ENCODE peak calls at places on chromosome 20, in seven cellular contexts. E, C, F, Z, A, I and H are unnamed samples.
A peak's percentile ranks its signal among the peaks of the same experiment; 100 is the strongest.

GRCh38 chr20:62485062-62485700 is 9.4 kb upstream of the GATA5 start:
- DNase-seq in Z (no peak), F (no peak), A (no peak), C (no peak), E (peak; percentile 38), I (peak; percentile 14), H (no peak)

GRCh38 chr20:22586645-22587310 is 2.4 kb upstream of the FOXA2 start:
- DNase-seq in I (no peak), E (peak; percentile 83), F (no peak), C (peak; percentile 78), A (no peak), Z (no peak), H (no peak)

GRCh38 chr20:32685541-32686529 is 12.1 kb upstream of the C20orf203 start:
- DNase-seq in C (no peak), E (no peak), I (peak; percentile 93), A (peak; percentile 81), F (no peak), Z (peak; percentile 99), H (peak; percentile 86)

GRCh38 chr20:35826361-35826760 is 54.5 kb downstream of the PHF20 start:
- DNase-seq in I (no peak), A (no peak), F (no peak), C (no peak), Z (no peak), E (no peak), H (no peak)

GRCh38 chr20:5529331-5530142 is 212.8 kb upstream of the PROKR2 start:
- DNase-seq in Z (peak; percentile 68), I (peak; percentile 56), C (peak; percentile 91), A (peak; percentile 16), E (peak; percentile 89), F (peak; percentile 6), H (peak; percentile 51)

GRCh38 chr20:39516964-39517363 is 554.8 kb downstream of the DHX35 start:
- DNase-seq in C (no peak), E (no peak), F (no peak), Z (no peak), I (no peak), A (no peak), H (no peak)

GRCh38 chr20:33124994-33125393 is 43.0 kb upstream of the BPIFA2 start:
- DNase-seq in A (no peak), F (no peak), C (no peak), Z (no peak), I (no peak), E (no peak), H (no peak)

GRCh38 chr20:23282546-23282945 is 68.0 kb upstream of the NXT1 start:
- DNase-seq in C (no peak), F (no peak), I (no peak), Z (no peak), A (no peak), E (no peak), H (no peak)

GRCh38 chr20:40766790-40767529 is 77.9 kb upstream of the MAFB start:
- DNase-seq in I (no peak), F (no peak), C (no peak), E (no peak), A (no peak), Z (no peak), H (no peak)

GRCh38 chr20:21125072-21125848 is 622 bp upstream of the KIZ start:
- DNase-seq in Z (peak; percentile 48), F (no peak), E (peak; percentile 14), C (peak; percentile 57), A (no peak), I (peak; percentile 41), H (peak; percentile 50)

GRCh38 chr20:46128310-46129151 is 10.4 kb downstream of the CD40 start:
- DNase-seq in Z (no peak), F (no peak), I (no peak), A (no peak), C (no peak), E (peak; percentile 71), H (no peak)

GRCh38 chr20:19260412-19261090 is 48.1 kb downstream of the SLC24A3 start:
- DNase-seq in E (no peak), Z (peak; percentile 50), C (no peak), A (no peak), F (no peak), I (no peak), H (peak; percentile 32)

GRCh38 chr20:59985864-59986263 is 27.6 kb downstream of the CDH26 start:
- DNase-seq in F (no peak), I (no peak), C (no peak), A (no peak), Z (no peak), E (no peak), H (no peak)

GRCh38 chr20:23152308-23152892 is 66.3 kb upstream of the CD93 start:
- DNase-seq in A (no peak), E (no peak), I (peak; percentile 88), F (no peak), Z (peak; percentile 96), C (no peak), H (peak; percentile 70)

GRCh38 chr20:9206486-9206885 is 137.6 kb downstream of the PLCB4 start:
- DNase-seq in E (no peak), F (no peak), I (no peak), Z (no peak), C (no peak), A (no peak), H (no peak)

GRCh38 chr20:59081036-59081435 is 38.5 kb upstream of the PRELID3B start:
- DNase-seq in E (no peak), C (no peak), A (no peak), I (no peak), Z (no peak), F (no peak), H (no peak)

GRCh38 chr20:49690899-49691620 is 22.6 kb downstream of the B4GALT5 start:
- DNase-seq in A (no peak), Z (peak; percentile 67), I (peak; percentile 69), E (no peak), C (no peak), F (no peak), H (no peak)

GRCh38 chr20:50646483-50646996 is 44.8 kb downstream of the RIPOR3 start:
- DNase-seq in E (no peak), C (no peak), I (peak; percentile 86), Z (peak; percentile 92), A (peak; percentile 78), F (no peak), H (no peak)

GRCh38 chr20:21703740-21704407 is 1.6 kb upstream of the PAX1 start:
- DNase-seq in A (no peak), F (no peak), C (no peak), I (no peak), E (no peak), Z (no peak), H (no peak)

GRCh38 chr20:47532002-47532401 is 30.3 kb downstream of the NCOA3 start:
- DNase-seq in A (no peak), I (no peak), E (no peak), Z (no peak), F (no peak), C (no peak), H (no peak)
- TF ChIP-seq CTCF in A (no peak), I (no peak), E (no peak), Z (no peak), F (no peak), C (no peak), H (no peak)

GRCh38 chr20:57759724-57760123 is 49.9 kb upstream of the PMEPA1 start:
- DNase-seq in E (no peak), I (no peak), F (no peak), C (no peak), Z (no peak), A (no peak), H (no peak)
- TF ChIP-seq CTCF in E (no peak), I (no peak), F (no peak), C (no peak), Z (no peak), A (no peak), H (no peak)

GRCh38 chr20:10316582-10316981 is 98.0 kb downstream of the SNAP25 start:
- DNase-seq in F (no peak), E (no peak), A (no peak), Z (no peak), C (no peak), I (no peak), H (no peak)
- TF ChIP-seq CTCF in F (no peak), E (no peak), A (peak; percentile 6), Z (peak; percentile 19), C (peak; percentile 7), I (no peak), H (peak; percentile 69)

GRCh38 chr20:2691127-2691526 is 1.5 kb upstream of the EBF4 start:
- DNase-seq in E (no peak), C (no peak), A (no peak), I (no peak), Z (no peak), F (no peak), H (no peak)

GRCh38 chr20:2690718-2691117 is 1.9 kb upstream of the EBF4 start:
- DNase-seq in I (no peak), A (no peak), C (no peak), F (no peak), Z (no peak), E (no peak), H (no peak)

GRCh38 chr20:2687514-2687913 is 5.1 kb upstream of the EBF4 start:
- DNase-seq in A (no peak), E (no peak), I (no peak), Z (no peak), F (no peak), C (no peak), H (no peak)

GRCh38 chr20:2690213-2690612 is 2.4 kb upstream of the EBF4 start:
- DNase-seq in A (no peak), I (no peak), Z (no peak), C (no peak), E (no peak), F (no peak), H (no peak)

GRCh38 chr20:2688041-2688591 is 4.5 kb upstream of the EBF4 start:
- DNase-seq in A (no peak), C (peak; percentile 71), E (peak; percentile 79), I (peak; percentile 29), Z (peak; percentile 28), F (no peak), H (no peak)
- TF ChIP-seq CTCF in A (peak; percentile 70), C (peak; percentile 62), E (peak; percentile 86), I (peak; percentile 68), Z (peak; percentile 46), F (peak; percentile 48), H (peak; percentile 78)

GRCh38 chr20:4227085-4227821 is 211.9 kb upstream of the RNF24 start:
- DNase-seq in Z (peak; percentile 84), F (no peak), E (peak; percentile 69), A (no peak), C (no peak), I (peak; percentile 73), H (peak; percentile 88)
- TF ChIP-seq CTCF in Z (peak; percentile 68), F (no peak), E (peak; percentile 22), A (peak; percentile 61), C (peak; percentile 24), I (peak; percentile 62), H (peak; percentile 80)

DNA sequence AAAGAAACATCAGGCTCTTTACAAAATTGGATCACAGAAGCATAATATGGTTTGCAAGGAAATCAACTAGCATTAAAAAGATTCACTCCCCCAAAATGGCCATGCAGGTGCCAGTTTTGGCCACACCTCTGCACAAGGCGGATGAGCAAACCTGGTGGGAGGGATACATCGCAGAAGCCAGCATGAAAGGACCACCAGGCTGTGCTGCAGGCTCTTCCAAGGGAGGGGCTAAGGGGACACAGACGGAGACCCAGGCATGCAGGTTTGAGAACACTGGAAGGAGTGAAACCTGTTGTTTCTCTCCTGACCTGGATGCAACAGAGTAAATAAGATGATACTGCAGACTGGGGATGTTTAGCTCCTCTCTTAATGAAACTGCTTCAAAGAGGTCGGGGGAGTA is 612.5 kb downstream of the PTPRT start:
- DNase-seq in C (no peak), A (no peak), I (no peak), Z (no peak), F (no peak), E (peak; percentile 12), H (no peak)
- TF ChIP-seq CTCF in C (no peak), A (no peak), I (no peak), Z (no peak), F (no peak), E (no peak), H (no peak)